ENCODE peak calls at places on chromosomes 2 and 18, in five cellular contexts. N is HepG2, R is K562, D is GM12892, X is GM12878. F is an unnamed sample.

GRCh38 chr18:13565228-13565627 is 161.1 kb downstream of the FAM210A start:
- DNase-seq in X (no peak), R (no peak), N (no peak), D (no peak), F (no peak)

GRCh38 chr2:20141056-20141762 is 83.7 kb downstream of the SDC1 start:
- DNase-seq in D (no peak), N (peak; percentile 61), R (peak; percentile 41), X (no peak), F (no peak)

GRCh38 chr2:111049792-111050640 is 70.7 kb upstream of the BCL2L11 start:
- DNase-seq in N (peak; percentile 83), X (peak; percentile 63), D (no peak), R (no peak), F (no peak)

GRCh38 chr2:159131882-159132281 is 154.6 kb downstream of the WDSUB1 start:
- DNase-seq in R (no peak), X (no peak), D (no peak), N (no peak), F (no peak)

GRCh38 chr18:40417501-40417900 is 1537.5 kb upstream of the PIK3C3 start:
- DNase-seq in D (no peak), R (no peak), X (no peak), N (no peak), F (no peak)

GRCh38 chr2:79530443-79530842 is 17.6 kb downstream of the CTNNA2 start:
- DNase-seq in X (no peak), D (no peak), N (peak; percentile 20), R (no peak), F (no peak)

GRCh38 chr2:229901819-229902218 is 20.0 kb downstream of the TRIP12 start:
- DNase-seq in X (no peak), N (no peak), R (peak; percentile 12), D (no peak), F (no peak)

GRCh38 chr2:118633371-118633770 is 214.1 kb downstream of the EN1 start:
- DNase-seq in N (no peak), D (no peak), X (no peak), R (no peak), F (no peak)

GRCh38 chr2:212994976-212995375 is 156.4 kb downstream of the IKZF2 start:
- DNase-seq in N (no peak), D (no peak), X (no peak), R (no peak), F (no peak)

GRCh38 chr2:146321175-146321574 is 1523.7 kb upstream of the ACVR2A start:
- DNase-seq in D (no peak), R (no peak), N (no peak), X (no peak), F (no peak)

GRCh38 chr2:200756618-200757321 is 54.9 kb upstream of the BZW1 start:
- DNase-seq in R (no peak), D (no peak), X (no peak), N (peak; percentile 95), F (no peak)
- TF ChIP-seq POLR2AphosphoS5 in R (no peak), D (no peak), X (no peak), N (no peak), F (no peak)

GRCh38 chr2:219452361-219453317 is 18.0 kb downstream of the SPEG start:
- DNase-seq in R (peak; percentile 34), D (no peak), X (no peak), N (no peak), F (no peak)

GRCh38 chr2:219449609-219450008 is 15.0 kb downstream of the SPEG start:
- DNase-seq in R (no peak), N (no peak), D (no peak), X (no peak), F (no peak)

GRCh38 chr2:219454217-219454616 is 19.6 kb downstream of the SPEG start:
- DNase-seq in D (no peak), X (no peak), N (no peak), R (no peak), F (no peak)

GRCh38 chr2:219453691-219454131 is 19.1 kb downstream of the SPEG start:
- DNase-seq in D (no peak), R (no peak), N (no peak), X (no peak), F (no peak)

DNA sequence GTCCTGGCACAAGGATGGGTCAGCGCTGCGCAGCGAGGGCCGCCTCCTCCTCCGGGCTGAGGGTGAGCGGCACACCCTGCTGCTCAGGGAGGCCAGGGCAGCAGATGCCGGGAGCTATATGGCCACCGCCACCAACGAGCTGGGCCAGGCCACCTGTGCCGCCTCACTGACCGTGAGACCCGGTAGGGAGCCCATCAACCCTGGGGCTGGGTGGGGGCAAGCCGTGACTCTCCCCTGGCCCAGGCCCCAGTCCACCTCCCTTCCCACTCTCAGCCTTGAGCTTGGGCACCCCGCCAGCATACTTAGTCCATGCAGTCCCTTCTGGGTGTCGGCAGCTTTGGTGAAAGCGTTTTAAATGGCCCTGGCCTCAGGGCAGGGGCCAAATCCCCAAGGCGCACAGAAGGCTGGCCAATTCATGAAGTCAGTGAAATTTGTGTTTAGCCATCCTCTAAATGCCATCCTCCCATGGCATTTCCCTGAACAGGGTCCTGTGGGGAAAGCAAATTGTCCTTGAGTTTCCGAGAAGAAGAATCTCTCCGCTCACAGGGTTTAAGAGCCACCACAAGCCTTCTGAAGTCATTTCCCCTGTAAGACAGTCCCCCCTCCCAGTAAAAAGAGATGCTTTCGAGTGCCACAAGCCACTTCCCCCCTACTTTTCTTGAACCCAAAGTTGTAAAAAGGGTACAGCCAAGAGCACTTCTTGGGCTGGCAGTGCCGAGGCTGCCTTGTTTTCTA is 17.1 kb downstream of the SPEG start:
- DNase-seq in R (no peak), N (no peak), X (no peak), D (no peak), F (no peak)
- TF ChIP-seq TAF1 in R (no peak), N (no peak), X (no peak), D (no peak), F (no peak)

DNA sequence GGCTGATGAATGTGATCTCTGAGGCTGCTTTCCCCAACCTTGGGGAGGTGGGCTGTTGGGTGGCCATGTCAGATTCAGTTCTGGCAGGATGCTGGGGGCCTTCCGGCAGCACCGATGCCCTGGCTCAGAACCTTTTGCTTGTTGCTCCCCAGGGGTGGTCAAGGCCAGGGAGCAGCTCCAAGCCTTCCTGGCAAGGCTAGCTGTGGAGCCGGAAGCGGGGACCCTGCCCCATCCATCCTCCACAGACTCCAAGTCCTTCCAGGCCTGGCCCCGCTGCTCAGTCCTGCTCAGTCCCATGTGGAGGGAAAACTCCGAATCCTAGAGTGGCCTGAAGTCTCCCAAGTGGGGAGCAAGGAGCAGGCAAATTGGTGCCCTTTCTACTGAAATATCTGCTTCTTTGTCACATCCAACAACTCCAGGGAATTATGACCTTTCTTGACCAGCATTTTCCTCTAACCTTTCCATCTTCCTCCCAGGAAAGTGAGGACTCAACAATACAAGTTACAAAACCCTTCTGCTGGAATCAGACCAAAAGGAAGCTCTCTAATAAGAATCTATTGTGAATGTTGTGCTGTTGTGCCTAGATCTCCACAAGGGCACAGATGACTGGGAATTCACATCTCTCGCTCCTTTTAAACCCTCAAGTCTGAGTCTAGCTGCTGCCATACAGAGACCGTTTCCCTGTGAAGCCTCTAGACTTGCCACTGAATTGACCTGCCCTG is 134.0 kb downstream of the MCFD2 start:
- DNase-seq in X (no peak), R (no peak), N (no peak), D (no peak), F (no peak)
- TF ChIP-seq POLR2AphosphoS5 in X (no peak), R (no peak), N (no peak), D (no peak), F (no peak)

DNA sequence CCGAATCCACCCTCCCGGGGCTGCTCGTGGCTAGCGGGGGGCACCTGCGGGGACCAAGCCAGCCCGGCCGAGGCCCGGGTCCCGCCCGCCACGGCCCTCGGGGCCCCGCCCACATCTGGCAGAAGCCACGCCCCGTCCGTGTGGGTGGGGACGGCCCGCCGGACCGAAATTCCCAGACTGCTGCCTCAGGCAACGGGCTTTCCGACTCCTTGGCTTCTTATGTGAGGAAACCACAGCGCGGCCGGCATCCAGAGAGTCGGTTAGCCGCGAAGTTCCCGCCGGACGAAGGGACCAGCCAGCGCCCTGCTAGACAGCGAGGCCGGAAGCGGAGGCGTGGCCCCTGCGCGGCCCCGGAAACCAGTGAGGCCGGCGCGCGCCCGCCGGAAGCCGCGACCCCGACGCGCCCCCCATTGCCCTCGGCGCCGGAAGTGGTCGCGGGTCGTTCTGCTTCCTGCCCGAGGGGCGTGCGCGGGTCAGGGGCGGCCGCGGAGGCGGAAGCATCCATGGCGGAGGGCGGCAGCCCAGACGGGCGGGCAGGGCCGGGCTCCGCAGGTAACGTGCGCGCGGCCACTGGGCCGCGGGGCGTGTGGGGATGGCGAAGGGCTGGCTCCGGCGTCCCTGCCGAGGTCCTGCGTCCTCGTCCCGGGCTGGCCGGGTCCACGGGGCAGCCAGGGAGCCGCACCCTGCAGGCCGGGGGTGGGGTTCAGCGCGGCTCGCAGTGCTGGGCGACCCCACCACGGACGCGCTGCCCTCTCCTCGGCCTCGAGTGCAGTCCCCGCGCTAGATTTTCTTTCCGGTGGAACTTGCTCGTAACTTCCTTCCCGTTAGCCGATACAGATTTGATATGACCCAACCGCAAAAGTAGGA is at the start of gene ASB1:
- DNase-seq in R (peak; percentile 82), D (peak; percentile 93), X (peak; percentile 33), N (peak; percentile 73), F (peak; percentile 95)
- TF ChIP-seq TAF1 in R (peak; percentile 46), D (peak; percentile 29), X (peak; percentile 76), N (peak; percentile 84), F (peak; percentile 79)

GRCh38 chr18:24811963-24812681 is 351.7 kb downstream of the HRH4 start:
- DNase-seq in N (no peak), X (no peak), D (no peak), R (no peak), F (no peak)
- TF ChIP-seq POLR2AphosphoS5 in N (no peak), X (no peak), D (no peak), R (no peak), F (no peak)

GRCh38 chr2:186103276-186103675 is 364.7 kb downstream of the FSIP2 start:
- DNase-seq in R (no peak), X (no peak), D (no peak), N (no peak), F (no peak)
- TF ChIP-seq TAF1 in R (no peak), X (no peak), D (no peak), N (no peak), F (no peak)

GRCh38 chr2:11615209-11615608 is 54.8 kb downstream of the NTSR2 start:
- DNase-seq in D (no peak), R (no peak), N (no peak), X (no peak), F (no peak)
- TF ChIP-seq POLR2AphosphoS5 in D (no peak), R (no peak), N (no peak), X (no peak), F (no peak)

DNA sequence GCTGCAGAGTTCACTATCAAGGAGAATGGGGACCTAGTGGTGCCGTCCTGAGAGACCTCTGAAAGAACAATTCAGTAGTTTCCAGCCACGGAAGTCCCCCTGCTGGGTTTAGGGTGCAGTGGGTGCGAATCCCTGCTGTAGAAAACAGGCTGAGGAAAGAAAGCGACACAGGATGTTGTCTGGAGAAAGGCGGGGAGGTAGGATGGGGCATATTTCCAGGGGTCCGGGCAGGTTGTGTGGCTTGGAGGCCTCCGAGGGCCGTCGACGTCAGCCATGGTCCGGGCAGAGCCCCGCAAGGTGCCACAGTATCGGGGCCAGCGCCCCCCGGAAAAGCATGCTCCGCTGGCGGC is 807 bp upstream of the CREB1 start:
- DNase-seq in N (peak; percentile 25), X (no peak), R (no peak), D (no peak), F (peak; percentile 10)
- TF ChIP-seq TAF1 in N (no peak), X (no peak), R (peak; percentile 32), D (no peak), F (peak; percentile 13)

F was measured in GM12891.